ENCODE peak calls at places on chromosomes 3 and 15, in five cellular contexts. One of them, this sample, is unnamed. For H3K4me1, the result is how much of the 10 kb centered on the place peaks cover.

GRCh38 chr3:69925506-69925905 is 74.0 kb upstream of the SAMMSON start:
- DNase-seq in mesendoderm: no peak
- DNase-seq in neural progenitor cell: no peak
- DNase-seq in CD8-positive, alpha-beta memory T cell: no peak
- DNase-seq in hepatocyte: no peak
- DNase-seq in this sample: no peak

GRCh38 chr15:59232476-59232875 is 25.8 kb downstream of the LDHAL6B start:
- DNase-seq in mesendoderm: no peak
- DNase-seq in neural progenitor cell: no peak
- DNase-seq in CD8-positive, alpha-beta memory T cell: no peak
- DNase-seq in hepatocyte: no peak
- DNase-seq in this sample: no peak

GRCh38 chr3:141072950-141073349 is 21.8 kb downstream of the SPSB4 start:
- DNase-seq in mesendoderm: no peak
- DNase-seq in neural progenitor cell: no peak
- DNase-seq in CD8-positive, alpha-beta memory T cell: no peak
- DNase-seq in hepatocyte: no peak
- DNase-seq in this sample: no peak

GRCh38 chr15:52112203-52112750 is 298 bp downstream of the BCL2L10 start:
- DNase-seq in mesendoderm: no peak
- DNase-seq in neural progenitor cell: no peak
- DNase-seq in CD8-positive, alpha-beta memory T cell: peak
- DNase-seq in hepatocyte: peak
- DNase-seq in this sample: peak

GRCh38 chr15:92963794-92964193 is 63.7 kb downstream of the CHD2 start:
- DNase-seq in mesendoderm: peak
- DNase-seq in neural progenitor cell: no peak
- DNase-seq in CD8-positive, alpha-beta memory T cell: no peak
- DNase-seq in hepatocyte: no peak
- DNase-seq in this sample: no peak

GRCh38 chr15:35863655-35864054 is 317.7 kb upstream of the DPH6 start:
- DNase-seq in mesendoderm: no peak
- DNase-seq in neural progenitor cell: no peak
- DNase-seq in CD8-positive, alpha-beta memory T cell: no peak
- DNase-seq in hepatocyte: no peak
- DNase-seq in this sample: no peak

GRCh38 chr3:178536271-178537079 is at the start of gene KCNMB2:
- DNase-seq in mesendoderm: no peak
- DNase-seq in neural progenitor cell: peak
- DNase-seq in CD8-positive, alpha-beta memory T cell: no peak
- DNase-seq in hepatocyte: peak
- DNase-seq in this sample: no peak

GRCh38 chr3:142445816-142446254 is 2.0 kb downstream of the XRN1 start:
- DNase-seq in mesendoderm: no peak
- DNase-seq in neural progenitor cell: no peak
- DNase-seq in CD8-positive, alpha-beta memory T cell: no peak
- DNase-seq in hepatocyte: peak
- DNase-seq in this sample: peak

GRCh38 chr15:62889734-62890505 is 152.6 kb upstream of the TPM1 start:
- DNase-seq in mesendoderm: no peak
- DNase-seq in neural progenitor cell: no peak
- DNase-seq in CD8-positive, alpha-beta memory T cell: no peak
- DNase-seq in hepatocyte: no peak
- DNase-seq in this sample: peak

GRCh38 chr3:151593923-151594322 is 133.1 kb upstream of the IGSF10 start:
- DNase-seq in mesendoderm: no peak
- DNase-seq in neural progenitor cell: no peak
- DNase-seq in CD8-positive, alpha-beta memory T cell: no peak
- DNase-seq in hepatocyte: no peak
- DNase-seq in this sample: no peak

GRCh38 chr15:49978171-49978570 is 140.9 kb downstream of the ATP8B4 start:
- DNase-seq in mesendoderm: no peak
- DNase-seq in neural progenitor cell: no peak
- DNase-seq in CD8-positive, alpha-beta memory T cell: no peak
- DNase-seq in hepatocyte: no peak
- DNase-seq in this sample: no peak

GRCh38 chr3:66037986-66038369 is 740 bp downstream of the MAGI1 start:
- DNase-seq in mesendoderm: no peak
- DNase-seq in neural progenitor cell: peak
- DNase-seq in CD8-positive, alpha-beta memory T cell: no peak
- DNase-seq in hepatocyte: peak
- DNase-seq in this sample: peak

DNA sequence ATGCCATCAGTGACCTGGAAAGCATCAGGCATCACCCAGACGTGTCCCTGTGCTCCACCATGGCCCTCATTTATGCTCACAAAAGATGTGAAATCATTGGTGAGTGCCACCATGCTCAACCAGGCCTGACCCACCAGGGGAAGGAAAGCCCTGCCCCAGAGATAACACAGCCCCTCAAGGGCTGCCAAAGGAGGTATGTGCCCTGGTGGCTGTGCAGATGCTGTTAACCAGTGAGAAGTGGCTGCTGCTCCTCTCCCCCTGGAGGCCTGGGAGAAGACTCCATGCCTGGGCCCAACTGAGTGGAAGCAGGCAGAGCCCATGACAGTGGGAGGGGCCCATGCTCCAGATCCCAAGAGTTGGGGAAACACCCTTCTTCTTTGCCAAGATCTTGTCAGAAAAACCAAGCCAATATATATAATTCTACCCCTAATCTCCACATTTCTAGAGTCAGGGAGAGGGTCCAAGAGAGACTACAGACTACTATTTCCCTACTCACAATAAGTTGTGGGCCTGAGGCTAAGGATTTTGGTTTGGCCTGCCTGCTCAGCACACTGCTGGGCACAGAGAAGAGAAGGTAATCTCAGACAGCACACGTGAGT is 2.7 kb downstream of the TTC21A start:
- DNase-seq in mesendoderm: peak
- DNase-seq in neural progenitor cell: no peak
- DNase-seq in CD8-positive, alpha-beta memory T cell: no peak
- DNase-seq in hepatocyte: no peak
- DNase-seq in this sample: no peak
- H3K4me1 ChIP-seq in mesendoderm: under half
- H3K4me1 ChIP-seq in neural progenitor cell: under half
- H3K4me1 ChIP-seq in CD8-positive, alpha-beta memory T cell: under half
- H3K4me1 ChIP-seq in hepatocyte: under half
- H3K4me1 ChIP-seq in this sample: under half

DNA sequence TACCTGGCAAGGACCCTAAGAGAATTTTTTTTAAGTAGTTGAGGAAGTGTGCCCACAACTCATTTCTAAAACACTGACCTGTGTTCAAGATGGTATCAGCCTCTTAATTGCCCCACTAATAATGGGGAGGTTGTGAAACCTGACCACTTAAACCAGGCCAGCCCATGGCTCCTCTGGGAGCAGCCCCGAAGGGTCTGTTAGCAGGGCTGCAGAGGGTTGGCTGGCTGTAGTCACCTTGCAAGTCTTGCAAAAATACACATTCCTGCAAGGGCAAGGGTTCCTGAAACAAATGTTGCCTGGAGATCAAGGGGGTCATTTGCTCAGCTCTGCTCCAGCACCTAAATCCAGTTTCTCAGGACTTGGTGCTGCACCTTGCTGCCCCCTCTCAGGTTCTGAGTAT is 3.2 kb downstream of the IL17RD start:
- DNase-seq in mesendoderm: peak
- DNase-seq in neural progenitor cell: no peak
- DNase-seq in CD8-positive, alpha-beta memory T cell: no peak
- DNase-seq in hepatocyte: no peak
- DNase-seq in this sample: no peak
- H3K4me1 ChIP-seq in mesendoderm: under half
- H3K4me1 ChIP-seq in neural progenitor cell: half or more
- H3K4me1 ChIP-seq in CD8-positive, alpha-beta memory T cell: under half
- H3K4me1 ChIP-seq in hepatocyte: under half
- H3K4me1 ChIP-seq in this sample: under half

GRCh38 chr3:157134620-157135191 is 25.2 kb downstream of the CCNL1 start:
- DNase-seq in mesendoderm: no peak
- DNase-seq in neural progenitor cell: no peak
- DNase-seq in CD8-positive, alpha-beta memory T cell: no peak
- DNase-seq in hepatocyte: peak
- DNase-seq in this sample: no peak
- H3K4me1 ChIP-seq in mesendoderm: under half
- H3K4me1 ChIP-seq in neural progenitor cell: under half
- H3K4me1 ChIP-seq in CD8-positive, alpha-beta memory T cell: under half
- H3K4me1 ChIP-seq in hepatocyte: under half
- H3K4me1 ChIP-seq in this sample: under half

GRCh38 chr3:57068437-57069089 is 8.1 kb downstream of the SPATA12 start:
- DNase-seq in mesendoderm: no peak
- DNase-seq in neural progenitor cell: peak
- DNase-seq in CD8-positive, alpha-beta memory T cell: no peak
- DNase-seq in hepatocyte: peak
- DNase-seq in this sample: peak
- H3K4me1 ChIP-seq in mesendoderm: under half
- H3K4me1 ChIP-seq in neural progenitor cell: under half
- H3K4me1 ChIP-seq in CD8-positive, alpha-beta memory T cell: under half
- H3K4me1 ChIP-seq in hepatocyte: under half
- H3K4me1 ChIP-seq in this sample: under half

GRCh38 chr15:44537728-44538240 is 837 bp downstream of the EIF3J start:
- DNase-seq in mesendoderm: peak
- DNase-seq in neural progenitor cell: no peak
- DNase-seq in CD8-positive, alpha-beta memory T cell: no peak
- DNase-seq in hepatocyte: peak
- DNase-seq in this sample: no peak
- H3K4me1 ChIP-seq in mesendoderm: under half
- H3K4me1 ChIP-seq in neural progenitor cell: under half
- H3K4me1 ChIP-seq in CD8-positive, alpha-beta memory T cell: under half
- H3K4me1 ChIP-seq in hepatocyte: under half
- H3K4me1 ChIP-seq in this sample: under half

DNA sequence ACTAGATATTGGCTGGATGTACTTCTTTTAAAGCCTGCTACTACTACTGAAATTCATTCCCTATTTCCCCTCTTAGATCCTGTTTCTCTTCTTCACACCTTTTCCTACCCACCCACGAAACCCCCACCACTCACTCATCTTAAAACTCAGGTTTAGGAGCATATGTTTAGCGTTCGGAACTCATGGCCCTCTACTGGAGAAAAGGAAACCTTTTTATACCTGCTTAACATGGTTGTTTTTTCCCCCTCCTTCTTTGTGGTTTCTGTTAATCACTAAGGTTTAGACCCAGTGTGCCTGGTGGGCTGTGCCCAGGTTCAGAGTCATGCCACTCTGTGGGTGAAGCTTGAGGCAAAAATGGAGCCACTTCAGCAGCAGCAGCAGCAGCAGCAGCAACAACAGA is 2.6 kb downstream of the ARID3B start:
- DNase-seq in mesendoderm: no peak
- DNase-seq in neural progenitor cell: no peak
- DNase-seq in CD8-positive, alpha-beta memory T cell: peak
- DNase-seq in hepatocyte: no peak
- DNase-seq in this sample: no peak
- H3K4me1 ChIP-seq in mesendoderm: under half
- H3K4me1 ChIP-seq in neural progenitor cell: under half
- H3K4me1 ChIP-seq in CD8-positive, alpha-beta memory T cell: half or more
- H3K4me1 ChIP-seq in hepatocyte: under half
- H3K4me1 ChIP-seq in this sample: under half

DNA sequence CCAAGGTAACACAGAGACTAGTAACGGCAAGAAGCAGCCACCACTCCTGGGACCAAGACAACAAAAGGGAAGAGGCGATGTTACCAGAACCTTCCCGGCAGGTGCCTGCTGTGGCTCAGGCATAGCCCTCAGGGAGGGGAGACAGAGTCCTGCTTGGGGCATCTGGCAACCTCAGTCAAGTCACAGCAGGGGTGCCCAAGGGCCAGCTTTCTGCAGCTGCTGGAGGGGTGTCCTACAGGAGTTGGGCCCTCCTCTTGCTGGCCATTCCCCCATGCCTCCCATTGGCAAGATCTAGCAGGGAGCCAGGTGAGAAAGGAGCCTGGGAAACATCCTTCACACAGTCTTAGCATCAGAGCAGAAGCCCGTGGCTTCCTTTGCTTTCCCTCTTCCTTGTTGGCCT is 197.3 kb upstream of the IL12A start:
- DNase-seq in mesendoderm: peak
- DNase-seq in neural progenitor cell: no peak
- DNase-seq in CD8-positive, alpha-beta memory T cell: no peak
- DNase-seq in hepatocyte: no peak
- DNase-seq in this sample: no peak
- H3K4me1 ChIP-seq in mesendoderm: under half
- H3K4me1 ChIP-seq in neural progenitor cell: under half
- H3K4me1 ChIP-seq in CD8-positive, alpha-beta memory T cell: under half
- H3K4me1 ChIP-seq in hepatocyte: half or more
- H3K4me1 ChIP-seq in this sample: under half

DNA sequence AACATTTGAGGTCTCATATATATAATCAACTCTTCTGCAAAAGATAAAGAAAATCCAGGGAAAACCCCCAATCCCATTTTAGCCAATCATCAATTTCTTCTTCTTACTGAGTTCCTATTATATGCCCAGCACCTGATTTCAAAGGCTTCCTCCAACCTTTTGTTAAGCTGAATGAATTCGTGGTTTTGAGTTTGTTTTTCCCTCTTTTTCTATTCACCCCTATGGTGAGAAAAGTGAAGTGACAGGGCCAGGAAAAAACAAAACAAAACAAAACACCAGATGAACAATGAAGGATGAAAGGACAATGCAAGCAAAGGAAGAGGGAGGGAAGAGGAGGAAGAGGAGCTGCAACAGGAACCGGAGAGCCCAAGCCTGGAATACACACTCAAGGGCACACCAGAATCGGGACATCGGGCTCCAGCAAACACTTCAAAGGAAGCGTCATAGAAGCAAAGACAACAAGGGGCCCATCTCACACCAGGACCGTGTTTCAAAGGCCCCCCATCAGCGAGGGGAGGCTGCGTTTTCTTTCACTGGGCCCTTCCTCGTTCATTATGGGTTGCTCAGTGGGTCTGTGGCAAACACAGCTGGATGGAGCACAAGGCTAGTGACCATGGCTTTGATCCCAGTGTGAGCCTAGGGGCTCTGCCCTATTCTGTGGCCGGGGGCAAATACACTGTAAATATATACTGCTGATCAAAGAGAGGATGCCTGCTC is 50.2 kb downstream of the VGLL4 start:
- DNase-seq in mesendoderm: no peak
- DNase-seq in neural progenitor cell: peak
- DNase-seq in CD8-positive, alpha-beta memory T cell: no peak
- DNase-seq in hepatocyte: no peak
- DNase-seq in this sample: no peak
- H3K4me1 ChIP-seq in mesendoderm: under half
- H3K4me1 ChIP-seq in neural progenitor cell: half or more
- H3K4me1 ChIP-seq in CD8-positive, alpha-beta memory T cell: under half
- H3K4me1 ChIP-seq in hepatocyte: under half
- H3K4me1 ChIP-seq in this sample: under half

GRCh38 chr3:129917423-129918007 is 24.0 kb upstream of the TMCC1 start:
- DNase-seq in mesendoderm: no peak
- DNase-seq in neural progenitor cell: no peak
- DNase-seq in CD8-positive, alpha-beta memory T cell: no peak
- DNase-seq in hepatocyte: no peak
- DNase-seq in this sample: no peak
- H3K4me1 ChIP-seq in mesendoderm: under half
- H3K4me1 ChIP-seq in neural progenitor cell: under half
- H3K4me1 ChIP-seq in CD8-positive, alpha-beta memory T cell: under half
- H3K4me1 ChIP-seq in hepatocyte: under half
- H3K4me1 ChIP-seq in this sample: under half